ENCODE peak calls at places on chromosomes 12 and 14, in six cellular contexts. E, B, V, P, K and U are unnamed samples.

GRCh38 chr14:46433381-46433780 is 218.2 kb downstream of the RPL10L start:
- DNase-seq in E (no peak), B (no peak), V (no peak), P (no peak), K (no peak), U (no peak)

GRCh38 chr14:28754209-28754985 is 12.2 kb upstream of the FOXG1 start:
- DNase-seq in E (peak), B (peak), V (no peak), P (peak), K (peak), U (no peak)

GRCh38 chr12:27505124-27505523 is 18.9 kb upstream of the PPFIBP1 start:
- DNase-seq in E (peak), B (peak), V (no peak), P (peak), K (no peak), U (no peak)

GRCh38 chr14:99684356-99684952 is 356 bp downstream of the CYP46A1 start:
- DNase-seq in E (no peak), B (no peak), V (no peak), P (no peak), K (no peak), U (no peak)

GRCh38 chr14:106694638-106695393 is 1168.4 kb downstream of the TMEM121 start:
- DNase-seq in E (no peak), B (no peak), V (no peak), P (no peak), K (peak), U (no peak)

GRCh38 chr12:52082988-52083637 is 3.6 kb downstream of the SMIM41 start:
- DNase-seq in E (peak), B (peak), V (no peak), P (peak), K (peak), U (peak)

GRCh38 chr12:2999265-2999841 is 40.2 kb downstream of the TEAD4 start:
- DNase-seq in E (no peak), B (no peak), V (no peak), P (no peak), K (peak), U (no peak)

GRCh38 chr14:32508281-32508680 is 179.2 kb downstream of the AKAP6 start:
- DNase-seq in E (peak), B (peak), V (no peak), P (peak), K (no peak), U (no peak)

GRCh38 chr14:68669101-68669500 is 123.8 kb downstream of the ZFP36L1 start:
- DNase-seq in E (no peak), B (no peak), V (peak), P (no peak), K (peak), U (no peak)

GRCh38 chr12:87086118-87086891 is 830.1 kb upstream of the MGAT4C start:
- DNase-seq in E (peak), B (peak), V (no peak), P (peak), K (no peak), U (no peak)

GRCh38 chr12:49865109-49865781 is 22.3 kb upstream of the BCDIN3D start:
- DNase-seq in E (no peak), B (no peak), V (no peak), P (no peak), K (no peak), U (no peak)

GRCh38 chr14:21894003-21894897 is 220.6 kb upstream of the OR4E1 start:
- DNase-seq in E (no peak), B (no peak), V (no peak), P (no peak), K (no peak), U (no peak)

GRCh38 chr12:51822261-51822616 is 26.3 kb downstream of the FIGNL2 start:
- DNase-seq in E (no peak), B (no peak), V (no peak), P (no peak), K (no peak), U (no peak)

GRCh38 chr12:93089805-93090569 is 160.9 kb upstream of the EEA1 start:
- DNase-seq in E (peak), B (peak), V (no peak), P (peak), K (no peak), U (no peak)

GRCh38 chr14:50335389-50335788 is 23.3 kb downstream of the DMAC2L start:
- DNase-seq in E (peak), B (peak), V (peak), P (peak), K (peak), U (no peak)

GRCh38 chr14:81206115-81206514 is 14.6 kb downstream of the GTF2A1 start:
- DNase-seq in E (no peak), B (no peak), V (no peak), P (no peak), K (no peak), U (no peak)

GRCh38 chr14:25833341-25834121 is 764.3 kb downstream of the NOVA1 start:
- DNase-seq in E (peak), B (peak), V (no peak), P (peak), K (peak), U (no peak)
- TF ChIP-seq CTCF in E (no peak), B (peak), V (no peak), P (peak), K (peak), U (peak)

GRCh38 chr12:117045998-117046374 is 53.2 kb downstream of the TESC start:
- DNase-seq in E (no peak), B (no peak), V (no peak), P (no peak), K (peak), U (no peak)
- TF ChIP-seq CTCF in E (no peak), B (peak), V (no peak), P (no peak), K (peak), U (peak)

DNA sequence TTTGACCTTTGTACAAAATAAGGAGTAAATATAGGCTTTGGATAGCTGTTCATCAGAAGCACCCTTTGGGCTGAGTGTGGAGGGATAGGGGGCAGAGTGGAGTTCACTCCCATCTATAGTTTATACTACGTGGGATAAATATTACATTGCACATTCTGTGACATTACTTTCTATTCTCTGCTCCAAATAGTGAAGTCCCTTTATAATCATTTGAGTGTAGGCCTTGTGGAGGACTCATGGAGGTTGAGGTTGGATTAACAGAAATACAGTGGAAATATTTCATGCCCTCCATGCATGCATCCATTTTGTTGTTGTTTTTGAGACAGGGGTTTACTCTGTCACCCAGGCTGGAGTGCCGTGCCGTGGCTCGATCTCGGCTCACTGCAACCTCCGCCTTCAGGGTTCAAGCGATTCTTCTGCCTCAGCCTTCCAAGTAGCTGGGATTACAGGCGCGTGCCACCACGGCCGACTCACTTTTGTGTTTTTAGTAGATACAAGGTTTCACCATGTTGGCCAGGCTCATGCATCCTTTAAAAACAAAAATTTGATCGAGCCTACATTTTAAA is 1.4 kb downstream of the CHPT1 start:
- DNase-seq in E (peak), B (peak), V (no peak), P (peak), K (no peak), U (no peak)
- TF ChIP-seq CTCF in E (no peak), B (peak), V (no peak), P (peak), K (no peak), U (no peak)

GRCh38 chr14:90274808-90275454 is 18.6 kb downstream of the PSMC1 start:
- DNase-seq in E (peak), B (peak), V (no peak), P (peak), K (no peak), U (no peak)
- TF ChIP-seq CTCF in E (no peak), B (no peak), V (no peak), P (no peak), K (no peak), U (no peak)

GRCh38 chr14:31232081-31232480 is 24.5 kb upstream of the HECTD1 start:
- DNase-seq in E (no peak), B (no peak), V (no peak), P (no peak), K (no peak), U (no peak)

GRCh38 chr14:31230559-31230958 is 23.0 kb upstream of the HECTD1 start:
- DNase-seq in E (no peak), B (no peak), V (no peak), P (no peak), K (no peak), U (no peak)

GRCh38 chr14:31229009-31229408 is 21.4 kb upstream of the HECTD1 start:
- DNase-seq in E (peak), B (peak), V (no peak), P (peak), K (no peak), U (no peak)

GRCh38 chr14:31228533-31228932 is 20.9 kb upstream of the HECTD1 start:
- DNase-seq in E (peak), B (peak), V (no peak), P (peak), K (no peak), U (no peak)

GRCh38 chr14:31229638-31230229 is 22.1 kb upstream of the HECTD1 start:
- DNase-seq in E (peak), B (peak), V (peak), P (peak), K (no peak), U (no peak)
- TF ChIP-seq CTCF in E (no peak), B (no peak), V (no peak), P (no peak), K (no peak), U (no peak)

GRCh38 chr14:39114073-39114838 is at the start of gene GEMIN2:
- DNase-seq in E (peak), B (peak), V (peak), P (peak), K (peak), U (peak)
- TF ChIP-seq CTCF in E (no peak), B (no peak), V (no peak), P (no peak), K (no peak), U (no peak)

GRCh38 chr14:52871606-52872005 is 79.2 kb downstream of the FERMT2 start:
- DNase-seq in E (no peak), B (no peak), V (no peak), P (no peak), K (no peak), U (no peak)

GRCh38 chr14:52873694-52874093 is 77.2 kb downstream of the FERMT2 start:
- DNase-seq in E (peak), B (peak), V (no peak), P (peak), K (no peak), U (no peak)

GRCh38 chr14:52874389-52874788 is 76.5 kb downstream of the FERMT2 start:
- DNase-seq in E (no peak), B (no peak), V (no peak), P (no peak), K (no peak), U (no peak)

GRCh38 chr14:52875707-52876106 is 75.1 kb downstream of the FERMT2 start:
- DNase-seq in E (no peak), B (peak), V (no peak), P (no peak), K (no peak), U (no peak)

DNA sequence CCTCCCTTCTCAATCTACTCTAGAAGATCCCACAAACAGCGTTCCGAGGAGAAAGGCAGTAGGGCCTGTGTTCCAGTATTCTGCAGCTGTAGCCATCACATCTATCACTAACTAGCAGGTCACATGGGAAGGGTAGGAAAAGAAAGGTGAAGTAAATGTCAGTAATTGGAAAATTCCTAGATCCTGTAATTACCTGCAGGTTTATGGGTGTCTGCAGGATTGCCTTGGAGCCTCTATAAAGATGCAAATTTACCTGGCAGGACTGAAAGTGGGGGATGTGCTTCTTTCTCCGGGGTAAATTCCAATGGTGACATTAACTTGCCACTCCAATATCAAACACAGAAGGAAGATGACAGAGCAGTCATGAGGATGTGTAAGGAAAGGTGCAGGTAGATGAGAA is 77.8 kb downstream of the FERMT2 start:
- DNase-seq in E (no peak), B (no peak), V (no peak), P (no peak), K (no peak), U (no peak)
- TF ChIP-seq CTCF in E (no peak), B (no peak), V (no peak), P (no peak), K (no peak), U (no peak)

GRCh38 chr12:106197906-106198623 is 49.8 kb downstream of the CKAP4 start:
- DNase-seq in E (no peak), B (no peak), V (no peak), P (no peak), K (no peak), U (no peak)
- TF ChIP-seq CTCF in E (peak), B (no peak), V (no peak), P (no peak), K (no peak), U (no peak)

GRCh38 chr12:106032141-106032925 is 106.4 kb downstream of the NUAK1 start:
- DNase-seq in E (no peak), B (peak), V (no peak), P (no peak), K (no peak), U (no peak)
- TF ChIP-seq CTCF in E (no peak), B (no peak), V (no peak), P (peak), K (no peak), U (no peak)

GRCh38 chr12:132373967-132374820 is 44.8 kb upstream of the GALNT9 start:
- DNase-seq in E (peak), B (peak), V (no peak), P (peak), K (no peak), U (no peak)
- TF ChIP-seq CTCF in E (peak), B (peak), V (no peak), P (peak), K (peak), U (no peak)